ENCODE peak calls at places on chromosome X, in nine cellular contexts. One of them, this sample, is unnamed.

GRCh38 chrX:3143043-3143799 is 102.0 kb downstream of the ARSF start:
- DNase-seq in tibial nerve: no peak
- DNase-seq in GM10248: no peak
- DNase-seq in H1: no peak
- DNase-seq in foreskin fibroblast: no peak
- DNase-seq in fibroblast of pulmonary artery: no peak
- DNase-seq in psoas muscle: no peak
- DNase-seq in ovary: no peak
- DNase-seq in neural progenitor cell: no peak
- DNase-seq in this sample: no peak

GRCh38 chrX:127207326-127207725 is 387.8 kb downstream of the PRR32 start:
- DNase-seq in tibial nerve: no peak
- DNase-seq in GM10248: no peak
- DNase-seq in H1: no peak
- DNase-seq in foreskin fibroblast: no peak
- DNase-seq in fibroblast of pulmonary artery: no peak
- DNase-seq in psoas muscle: no peak
- DNase-seq in ovary: no peak
- DNase-seq in neural progenitor cell: peak
- DNase-seq in this sample: no peak

GRCh38 chrX:257681-258289 is 23.4 kb upstream of the PLCXD1 start:
- DNase-seq in tibial nerve: no peak
- DNase-seq in GM10248: no peak
- DNase-seq in H1: no peak
- DNase-seq in foreskin fibroblast: no peak
- DNase-seq in fibroblast of pulmonary artery: no peak
- DNase-seq in psoas muscle: peak
- DNase-seq in ovary: no peak
- DNase-seq in neural progenitor cell: no peak
- DNase-seq in this sample: no peak

GRCh38 chrX:17007134-17007768 is 60.8 kb downstream of the REPS2 start:
- DNase-seq in tibial nerve: no peak
- DNase-seq in GM10248: peak
- DNase-seq in H1: no peak
- DNase-seq in foreskin fibroblast: peak
- DNase-seq in fibroblast of pulmonary artery: no peak
- DNase-seq in psoas muscle: no peak
- DNase-seq in ovary: no peak
- DNase-seq in neural progenitor cell: peak
- DNase-seq in this sample: peak

GRCh38 chrX:131958724-131959123 is 64.4 kb upstream of the STK26 start:
- DNase-seq in tibial nerve: no peak
- DNase-seq in GM10248: no peak
- DNase-seq in H1: no peak
- DNase-seq in foreskin fibroblast: no peak
- DNase-seq in fibroblast of pulmonary artery: no peak
- DNase-seq in psoas muscle: no peak
- DNase-seq in ovary: no peak
- DNase-seq in neural progenitor cell: no peak
- DNase-seq in this sample: no peak

GRCh38 chrX:10242036-10242435 is 85.3 kb downstream of the CLCN4 start:
- DNase-seq in tibial nerve: no peak
- DNase-seq in GM10248: no peak
- DNase-seq in H1: no peak
- DNase-seq in foreskin fibroblast: no peak
- DNase-seq in fibroblast of pulmonary artery: no peak
- DNase-seq in psoas muscle: no peak
- DNase-seq in ovary: no peak
- DNase-seq in neural progenitor cell: no peak
- DNase-seq in this sample: no peak

GRCh38 chrX:3144651-3145050 is 103.4 kb downstream of the ARSF start:
- DNase-seq in tibial nerve: no peak
- DNase-seq in GM10248: no peak
- DNase-seq in H1: no peak
- DNase-seq in foreskin fibroblast: no peak
- DNase-seq in fibroblast of pulmonary artery: no peak
- DNase-seq in psoas muscle: no peak
- DNase-seq in ovary: no peak
- DNase-seq in neural progenitor cell: no peak
- DNase-seq in this sample: no peak

GRCh38 chrX:131830400-131831184 is 192.5 kb upstream of the STK26 start:
- DNase-seq in tibial nerve: peak
- DNase-seq in GM10248: peak
- DNase-seq in H1: peak
- DNase-seq in foreskin fibroblast: peak
- DNase-seq in fibroblast of pulmonary artery: peak
- DNase-seq in psoas muscle: peak
- DNase-seq in ovary: peak
- DNase-seq in neural progenitor cell: peak
- DNase-seq in this sample: no peak

GRCh38 chrX:15493118-15494082 is at the start of gene PIR:
- DNase-seq in tibial nerve: peak
- DNase-seq in GM10248: peak
- DNase-seq in H1: peak
- DNase-seq in foreskin fibroblast: peak
- DNase-seq in fibroblast of pulmonary artery: peak
- DNase-seq in psoas muscle: peak
- DNase-seq in ovary: peak
- DNase-seq in neural progenitor cell: peak
- DNase-seq in this sample: peak
- TF ChIP-seq CTCF in tibial nerve: peak
- TF ChIP-seq CTCF in GM10248: peak
- TF ChIP-seq CTCF in H1: peak
- TF ChIP-seq CTCF in foreskin fibroblast: peak
- TF ChIP-seq CTCF in fibroblast of pulmonary artery: peak
- TF ChIP-seq CTCF in psoas muscle: peak
- TF ChIP-seq CTCF in ovary: no peak
- TF ChIP-seq CTCF in neural progenitor cell: peak
- TF ChIP-seq CTCF in this sample: peak

GRCh38 chrX:19593684-19594083 is 78.4 kb upstream of the MAP3K15 start:
- DNase-seq in tibial nerve: peak
- DNase-seq in GM10248: no peak
- DNase-seq in H1: no peak
- DNase-seq in foreskin fibroblast: peak
- DNase-seq in fibroblast of pulmonary artery: peak
- DNase-seq in psoas muscle: no peak
- DNase-seq in ovary: no peak
- DNase-seq in neural progenitor cell: no peak
- DNase-seq in this sample: no peak
- TF ChIP-seq CTCF in tibial nerve: peak
- TF ChIP-seq CTCF in GM10248: no peak
- TF ChIP-seq CTCF in H1: peak
- TF ChIP-seq CTCF in foreskin fibroblast: peak
- TF ChIP-seq CTCF in fibroblast of pulmonary artery: peak
- TF ChIP-seq CTCF in psoas muscle: peak
- TF ChIP-seq CTCF in ovary: peak
- TF ChIP-seq CTCF in neural progenitor cell: peak
- TF ChIP-seq CTCF in this sample: peak

DNA sequence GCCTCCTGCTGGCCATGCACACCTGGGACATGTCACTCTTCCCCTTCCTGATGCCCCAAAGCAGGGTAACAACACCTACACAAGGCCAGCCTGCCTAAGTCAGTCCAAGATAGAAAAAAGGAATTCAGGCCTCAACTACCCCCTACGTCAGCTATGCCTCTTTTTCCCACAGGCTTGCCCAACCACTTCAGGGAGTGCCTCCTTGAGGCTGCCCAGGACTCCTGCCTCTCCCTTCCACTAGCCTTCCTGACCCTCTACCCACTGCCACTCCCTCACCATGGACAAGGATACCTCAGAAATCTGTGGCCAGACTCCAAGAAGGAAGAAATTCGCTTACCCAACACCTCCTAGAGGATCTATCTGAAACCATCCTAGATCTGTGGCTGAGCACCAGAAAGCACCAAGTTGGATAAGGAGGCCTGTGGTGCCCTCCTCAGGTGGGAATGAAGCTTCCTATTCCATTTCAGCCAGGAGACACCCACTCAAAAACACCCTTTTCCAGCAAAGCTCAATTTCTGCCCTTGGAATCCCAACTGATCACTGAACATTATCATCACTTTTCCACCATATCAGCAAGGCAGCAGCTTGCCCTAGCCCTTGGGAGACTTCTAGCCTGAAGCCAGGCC is 1.8 kb downstream of the KDM5C start:
- DNase-seq in tibial nerve: no peak
- DNase-seq in GM10248: no peak
- DNase-seq in H1: no peak
- DNase-seq in foreskin fibroblast: peak
- DNase-seq in fibroblast of pulmonary artery: peak
- DNase-seq in psoas muscle: no peak
- DNase-seq in ovary: no peak
- DNase-seq in neural progenitor cell: peak
- DNase-seq in this sample: no peak
- TF ChIP-seq CTCF in tibial nerve: no peak
- TF ChIP-seq CTCF in GM10248: no peak
- TF ChIP-seq CTCF in H1: no peak
- TF ChIP-seq CTCF in foreskin fibroblast: no peak
- TF ChIP-seq CTCF in fibroblast of pulmonary artery: no peak
- TF ChIP-seq CTCF in psoas muscle: no peak
- TF ChIP-seq CTCF in ovary: no peak
- TF ChIP-seq CTCF in neural progenitor cell: peak
- TF ChIP-seq CTCF in this sample: no peak

GRCh38 chrX:83845397-83845796 is 15.5 kb upstream of the CYLC1 start:
- DNase-seq in tibial nerve: no peak
- DNase-seq in GM10248: peak
- DNase-seq in H1: no peak
- DNase-seq in foreskin fibroblast: peak
- DNase-seq in fibroblast of pulmonary artery: peak
- DNase-seq in psoas muscle: no peak
- DNase-seq in ovary: no peak
- DNase-seq in neural progenitor cell: peak
- DNase-seq in this sample: peak
- TF ChIP-seq CTCF in tibial nerve: peak
- TF ChIP-seq CTCF in GM10248: peak
- TF ChIP-seq CTCF in H1: peak
- TF ChIP-seq CTCF in foreskin fibroblast: peak
- TF ChIP-seq CTCF in fibroblast of pulmonary artery: peak
- TF ChIP-seq CTCF in psoas muscle: peak
- TF ChIP-seq CTCF in ovary: no peak
- TF ChIP-seq CTCF in neural progenitor cell: peak
- TF ChIP-seq CTCF in this sample: peak

GRCh38 chrX:41981481-41982013 is 58.2 kb upstream of the CASK start:
- DNase-seq in tibial nerve: no peak
- DNase-seq in GM10248: no peak
- DNase-seq in H1: no peak
- DNase-seq in foreskin fibroblast: no peak
- DNase-seq in fibroblast of pulmonary artery: no peak
- DNase-seq in psoas muscle: no peak
- DNase-seq in ovary: no peak
- DNase-seq in neural progenitor cell: no peak
- DNase-seq in this sample: no peak
- TF ChIP-seq CTCF in tibial nerve: no peak
- TF ChIP-seq CTCF in GM10248: no peak
- TF ChIP-seq CTCF in H1: no peak
- TF ChIP-seq CTCF in foreskin fibroblast: no peak
- TF ChIP-seq CTCF in fibroblast of pulmonary artery: no peak
- TF ChIP-seq CTCF in psoas muscle: no peak
- TF ChIP-seq CTCF in ovary: no peak
- TF ChIP-seq CTCF in neural progenitor cell: no peak
- TF ChIP-seq CTCF in this sample: no peak

This sample was measured in GM13977.